ENCODE peak calls at places on chromosomes 4 and X, in five cellular contexts. F, M, R, W and I are unnamed samples.

GRCh38 chr4:128161138-128161537 is 100.0 kb downstream of the LARP1B start:
- DNase-seq in M (no peak), R (no peak), F (no peak), W (no peak), I (no peak)

GRCh38 chr4:55358668-55359067 is 12.6 kb downstream of the SRD5A3 start:
- DNase-seq in F (no peak), M (no peak), R (peak; percentile 75), W (peak; percentile 62), I (peak; percentile 60)

GRCh38 chrX:142249721-142250120 is 44.6 kb upstream of the MAGEC2 start:
- DNase-seq in R (no peak), F (no peak), M (no peak), W (no peak), I (no peak)

GRCh38 chr4:117375101-117375500 is 289.7 kb upstream of the TRAM1L1 start:
- DNase-seq in F (no peak), W (no peak), M (no peak), R (no peak), I (no peak)

GRCh38 chrX:28189011-28189410 is 207.8 kb upstream of the DCAF8L1 start:
- DNase-seq in R (peak; percentile 80), W (no peak), F (no peak), M (no peak), I (no peak)

GRCh38 chr4:7330811-7331681 is 103.7 kb downstream of the PSAPL1 start:
- DNase-seq in M (no peak), F (peak; percentile 52), R (no peak), W (no peak), I (no peak)

GRCh38 chrX:100973411-100973810 is 3.9 kb downstream of the ARL13A start:
- DNase-seq in W (no peak), F (no peak), M (no peak), R (peak; percentile 76), I (no peak)

GRCh38 chr4:156763511-156763910 is 208.1 kb downstream of the PDGFC start:
- DNase-seq in M (no peak), R (no peak), F (no peak), W (no peak), I (peak; percentile 94)

GRCh38 chr4:52192697-52193096 is 141.6 kb downstream of the SPATA18 start:
- DNase-seq in F (no peak), W (no peak), M (no peak), R (no peak), I (peak; percentile 89)

GRCh38 chrX:131564553-131565229 is 20.8 kb downstream of the OR13H1 start:
- DNase-seq in F (no peak), R (no peak), W (no peak), M (no peak), I (no peak)

GRCh38 chr4:88858752-88859151 is 161.1 kb upstream of the NAP1L5 start:
- DNase-seq in W (peak; percentile 88), M (no peak), F (no peak), R (no peak), I (no peak)

GRCh38 chr4:122423246-122423645 is 33.3 kb downstream of the IL2 start:
- DNase-seq in R (no peak), F (no peak), M (no peak), W (no peak), I (no peak)